ENCODE peak calls at places on chromosomes 2 and 18, in six cellular contexts. S, Q, W, J, K and X are unnamed samples.

GRCh38 chr18:46264255-46264654 is 160.1 kb downstream of the HAUS1 start:
- DNase-seq in S (no peak), Q (peak), W (peak), J (no peak), K (no peak), X (no peak)

GRCh38 chr2:26516781-26517180 is 38.9 kb upstream of the OTOF start:
- DNase-seq in S (no peak), Q (no peak), W (no peak), J (no peak), K (no peak), X (no peak)

GRCh38 chr2:227933891-227934290 is 62.5 kb downstream of the DAW1 start:
- DNase-seq in S (no peak), Q (no peak), W (no peak), J (no peak), K (no peak), X (no peak)

GRCh38 chr2:188629890-188630483 is 338.3 kb downstream of the GULP1 start:
- DNase-seq in S (no peak), Q (no peak), W (peak), J (peak), K (no peak), X (peak)

GRCh38 chr2:71798266-71799012 is 345.1 kb downstream of the DYSF start:
- DNase-seq in S (no peak), Q (no peak), W (peak), J (peak), K (no peak), X (no peak)

GRCh38 chr2:181143790-181144300 is 163.4 kb downstream of the UBE2E3 start:
- DNase-seq in S (no peak), Q (no peak), W (no peak), J (no peak), K (no peak), X (no peak)

GRCh38 chr2:212863185-212863588 is 288.2 kb downstream of the IKZF2 start:
- DNase-seq in S (no peak), Q (peak), W (peak), J (peak), K (no peak), X (peak)

GRCh38 chr2:233448565-233448964 is 94.3 kb downstream of the DGKD start:
- DNase-seq in S (no peak), Q (no peak), W (no peak), J (no peak), K (peak), X (no peak)

GRCh38 chr2:121184248-121184862 is 100.6 kb downstream of the TFCP2L1 start:
- DNase-seq in S (no peak), Q (no peak), W (no peak), J (no peak), K (no peak), X (no peak)

GRCh38 chr2:236318401-236318800 is 54.2 kb upstream of the ASB18 start:
- DNase-seq in S (no peak), Q (no peak), W (no peak), J (no peak), K (no peak), X (no peak)

GRCh38 chr2:102871707-102872106 is 109.9 kb downstream of the TMEM182 start:
- DNase-seq in S (no peak), Q (no peak), W (no peak), J (no peak), K (no peak), X (no peak)

GRCh38 chr2:102872388-102872787 is 110.6 kb downstream of the TMEM182 start:
- DNase-seq in S (no peak), Q (no peak), W (no peak), J (no peak), K (no peak), X (no peak)
- TF ChIP-seq CTCF in S (no peak), Q (no peak), W (no peak), J (no peak), K (no peak), X (no peak)

GRCh38 chr2:8436585-8436984 is 245.3 kb upstream of the ID2 start:
- DNase-seq in S (no peak), Q (no peak), W (no peak), J (no peak), K (no peak), X (no peak)
- H3K4me3 ChIP-seq in S (no peak), Q (no peak), W (no peak), J (no peak), K (no peak), X (no peak)

DNA sequence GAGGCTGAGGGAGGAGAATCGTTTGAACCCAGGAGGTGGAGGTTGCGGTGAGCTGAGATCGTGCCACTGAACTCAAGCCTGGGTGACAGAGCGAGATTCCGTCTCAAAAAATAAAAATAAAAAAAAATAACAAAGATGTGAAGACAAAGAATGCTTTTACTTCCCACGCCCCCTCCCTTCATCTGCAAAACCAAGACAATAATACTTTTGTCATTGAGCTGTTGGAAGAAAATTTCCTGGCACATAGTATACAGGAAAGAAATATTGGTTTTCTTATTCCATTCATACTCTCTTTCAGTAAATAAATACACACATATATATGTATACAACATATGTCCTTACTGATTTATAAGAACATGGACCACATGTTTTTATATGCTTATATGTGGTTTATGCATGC is 12.2 kb downstream of the GREB1 start:
- DNase-seq in S (no peak), Q (no peak), W (no peak), J (no peak), K (no peak), X (no peak)
- TF ChIP-seq CTCF in S (no peak), Q (no peak), W (no peak), J (no peak), K (no peak), X (no peak)

GRCh38 chr2:190533968-190534309 is 583 bp downstream of the NEMP2 start:
- DNase-seq in S (no peak), Q (no peak), W (no peak), J (peak), K (no peak), X (no peak)

GRCh38 chr2:190535119-190535439 is 557 bp upstream of the NEMP2 start:
- DNase-seq in S (no peak), Q (no peak), W (no peak), J (no peak), K (no peak), X (no peak)

GRCh38 chr2:190534310-190535118 is at the start of gene NEMP2:
- DNase-seq in S (no peak), Q (peak), W (peak), J (peak), K (peak), X (peak)

GRCh38 chr2:190532581-190532980 is 1.9 kb downstream of the NEMP2 start:
- DNase-seq in S (no peak), Q (no peak), W (no peak), J (no peak), K (no peak), X (no peak)

DNA sequence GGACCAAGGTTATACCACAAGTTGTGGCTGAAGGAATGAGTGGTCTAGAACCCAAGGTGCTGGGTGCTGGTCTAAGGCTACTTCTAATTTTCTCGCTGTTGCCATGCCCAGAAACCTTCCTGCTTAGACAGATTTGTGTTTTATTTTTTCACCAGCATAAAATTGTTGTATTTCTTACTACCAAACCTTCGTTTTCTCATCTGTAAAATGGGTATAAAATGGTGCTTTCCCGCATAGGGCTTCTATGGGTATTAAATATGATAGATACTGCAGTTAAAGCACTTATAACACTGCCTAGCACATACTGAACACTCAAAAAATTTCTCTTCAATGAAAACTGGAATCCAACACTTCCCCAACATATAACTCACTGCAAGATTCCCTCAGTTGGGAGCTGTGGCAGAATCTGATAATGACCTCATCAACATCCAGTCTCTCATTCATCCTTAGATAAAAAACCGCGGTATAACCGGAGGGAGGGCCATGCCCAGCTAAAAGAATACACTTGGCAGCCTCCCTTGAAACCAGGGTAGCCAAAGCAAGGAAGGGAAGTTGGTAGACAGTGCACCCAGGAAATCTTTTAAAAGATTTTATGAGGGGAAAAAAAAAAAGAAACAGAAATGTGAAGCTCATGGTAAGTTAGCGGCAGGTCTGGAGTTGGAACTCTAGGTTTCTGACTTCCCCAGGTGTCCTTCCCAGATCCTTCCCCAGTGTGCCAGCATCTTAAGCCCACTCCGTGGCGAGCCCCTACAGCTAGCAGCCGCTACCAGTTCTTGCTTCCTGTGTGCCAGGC is 1.2 kb downstream of the NEMP2 start:
- DNase-seq in S (no peak), Q (no peak), W (no peak), J (no peak), K (no peak), X (no peak)
- H3K4me3 ChIP-seq in S (peak), Q (peak), W (peak), J (peak), K (peak), X (peak)

GRCh38 chr2:189982087-189982486 is 80.4 kb downstream of the MSTN start:
- DNase-seq in S (no peak), Q (no peak), W (no peak), J (no peak), K (no peak), X (no peak)

DNA sequence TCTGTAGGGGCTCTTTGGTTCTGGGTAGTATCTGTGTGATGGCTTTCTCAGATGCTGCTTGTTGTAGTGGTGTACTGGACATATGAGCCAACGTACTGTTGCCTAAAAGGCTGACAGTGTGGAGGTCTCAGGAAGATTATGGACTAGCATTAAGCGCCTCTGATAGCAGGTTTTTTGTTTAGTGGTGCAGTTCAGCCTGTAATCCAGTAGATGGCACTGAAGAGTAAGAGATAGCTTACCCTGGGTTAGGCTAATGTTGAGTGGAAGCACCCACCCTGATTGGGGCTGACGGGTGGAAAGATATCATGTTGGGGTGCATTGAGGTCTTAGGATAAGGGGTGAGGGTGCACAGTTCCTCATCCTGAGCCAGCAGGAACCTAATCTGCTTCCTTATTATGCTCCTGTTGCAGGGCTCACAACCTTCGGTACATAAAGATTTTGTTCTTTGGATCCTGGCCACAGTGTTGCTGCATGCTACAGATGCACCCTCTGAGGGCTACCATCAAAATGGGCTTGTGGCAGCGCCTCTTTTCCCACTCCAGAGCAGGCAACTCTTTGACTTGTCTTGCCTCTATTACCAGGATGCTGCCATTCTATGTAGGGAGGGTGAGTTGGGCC is 79.6 kb downstream of the MSTN start:
- DNase-seq in S (no peak), Q (no peak), W (peak), J (peak), K (no peak), X (no peak)
- TF ChIP-seq CTCF in S (peak), Q (peak), W (peak), J (peak), K (no peak), X (peak)

GRCh38 chr18:22171839-22172582 is 2.6 kb downstream of the GATA6 start:
- DNase-seq in S (no peak), Q (no peak), W (peak), J (peak), K (no peak), X (no peak)
- H3K4me3 ChIP-seq in S (peak), Q (peak), W (peak), J (peak), K (peak), X (peak)

GRCh38 chr2:149595069-149595963 is 7.7 kb upstream of the MMADHC start:
- DNase-seq in S (no peak), Q (peak), W (no peak), J (peak), K (no peak), X (peak)
- TF ChIP-seq CTCF in S (peak), Q (peak), W (peak), J (peak), K (peak), X (peak)

GRCh38 chr2:30336978-30337841 is 105.9 kb downstream of the LBH start:
- DNase-seq in S (no peak), Q (no peak), W (no peak), J (no peak), K (no peak), X (no peak)
- H3K4me3 ChIP-seq in S (no peak), Q (no peak), W (no peak), J (no peak), K (no peak), X (no peak)

GRCh38 chr18:76273036-76273545 is 222.0 kb downstream of the ZNF516 start:
- DNase-seq in S (no peak), Q (no peak), W (no peak), J (no peak), K (no peak), X (no peak)

GRCh38 chr18:76275913-76276312 is 219.1 kb downstream of the ZNF516 start:
- DNase-seq in S (no peak), Q (no peak), W (no peak), J (no peak), K (no peak), X (peak)

GRCh38 chr18:76273956-76274355 is 221.1 kb downstream of the ZNF516 start:
- DNase-seq in S (no peak), Q (no peak), W (no peak), J (no peak), K (no peak), X (no peak)

GRCh38 chr18:76274470-76275289 is 220.4 kb downstream of the ZNF516 start:
- DNase-seq in S (no peak), Q (no peak), W (no peak), J (no peak), K (no peak), X (peak)
- TF ChIP-seq CTCF in S (no peak), Q (peak), W (no peak), J (no peak), K (peak), X (no peak)

GRCh38 chr18:470661-471501 is 29.6 kb downstream of the COLEC12 start:
- DNase-seq in S (no peak), Q (no peak), W (peak), J (peak), K (no peak), X (peak)
- H3K4me3 ChIP-seq in S (no peak), Q (no peak), W (no peak), J (no peak), K (no peak), X (no peak)